ENCODE peak calls at places on chromosome 17, in five cellular contexts. J is T-helper 2 cell, L is heart right ventricle, U is EL, E is germinal center. N is an unnamed sample.

GRCh38 chr17:74864866-74865395 is 5.2 kb upstream of the GRIN2C start:
- DNase-seq in J (peak), L (peak), U (peak), E (peak), N (peak)

GRCh38 chr17:36590082-36590481 is 1.6 kb upstream of the DHRS11 start:
- DNase-seq in J (no peak), L (no peak), U (no peak), E (no peak), N (no peak)

GRCh38 chr17:28711723-28712036 is at the start of gene PROCA1:
- DNase-seq in J (no peak), L (no peak), U (no peak), E (peak), N (peak)

GRCh38 chr17:63961355-63962207 is 11.1 kb downstream of the SCN4A start:
- DNase-seq in J (no peak), L (peak), U (peak), E (peak), N (peak)

GRCh38 chr17:49016775-49017463 is 19.7 kb downstream of the IGF2BP1 start:
- DNase-seq in J (no peak), L (no peak), U (peak), E (no peak), N (no peak)

GRCh38 chr17:49603720-49604119 is 28.0 kb downstream of the NXPH3 start:
- DNase-seq in J (no peak), L (no peak), U (no peak), E (no peak), N (no peak)

GRCh38 chr17:57186231-57187019 is 69.9 kb upstream of the MSI2 start:
- DNase-seq in J (no peak), L (no peak), U (no peak), E (no peak), N (no peak)

GRCh38 chr17:30021708-30022317 is 80.4 kb downstream of the EFCAB5 start:
- DNase-seq in J (peak), L (no peak), U (peak), E (peak), N (peak)

GRCh38 chr17:72097144-72097543 is 23.7 kb upstream of the SOX9 start:
- DNase-seq in J (no peak), L (no peak), U (no peak), E (no peak), N (no peak)

N was measured in NCI-H1930.